ENCODE peak calls at places on chromosomes 11 and 22, in four cellular contexts. One of them, this sample, is unnamed.

GRCh38 chr22:41603873-41604332 is 14.3 kb upstream of the PMM1 start:
- DNase-seq in stimulated activated naive B cell treated with anti-CD40 and anti-IgM and Interleukin-4, amounts not matched to agents 10 μg/mL and 1 μg/mL and 100 μg/mL, for 72 hours: peak; percentile 81
- DNase-seq in effector CD8-positive, alpha-beta T cell: no peak
- DNase-seq in EL: no peak
- DNase-seq in this sample: no peak

GRCh38 chr22:48944756-48945620 is 882.7 kb downstream of the BRD1 start:
- DNase-seq in stimulated activated naive B cell treated with anti-CD40 and anti-IgM and Interleukin-4, amounts not matched to agents 10 μg/mL and 1 μg/mL and 100 μg/mL, for 72 hours: no peak
- DNase-seq in effector CD8-positive, alpha-beta T cell: no peak
- DNase-seq in EL: no peak
- DNase-seq in this sample: no peak

GRCh38 chr11:65279713-65280459 is 18.1 kb downstream of the POLA2 start:
- DNase-seq in stimulated activated naive B cell treated with anti-CD40 and anti-IgM and Interleukin-4, amounts not matched to agents 10 μg/mL and 1 μg/mL and 100 μg/mL, for 72 hours: no peak
- DNase-seq in effector CD8-positive, alpha-beta T cell: no peak
- DNase-seq in EL: peak; percentile 95
- DNase-seq in this sample: no peak

GRCh38 chr11:121524233-121524631 is 71.5 kb upstream of the SORL1-AS1 start:
- DNase-seq in stimulated activated naive B cell treated with anti-CD40 and anti-IgM and Interleukin-4, amounts not matched to agents 10 μg/mL and 1 μg/mL and 100 μg/mL, for 72 hours: no peak
- DNase-seq in effector CD8-positive, alpha-beta T cell: no peak
- DNase-seq in EL: no peak
- DNase-seq in this sample: no peak

GRCh38 chr11:117428856-117429229 is 101.2 kb downstream of the CEP164 start:
- DNase-seq in stimulated activated naive B cell treated with anti-CD40 and anti-IgM and Interleukin-4, amounts not matched to agents 10 μg/mL and 1 μg/mL and 100 μg/mL, for 72 hours: no peak
- DNase-seq in effector CD8-positive, alpha-beta T cell: no peak
- DNase-seq in EL: no peak
- DNase-seq in this sample: no peak

GRCh38 chr22:46054091-46054877 is 77.3 kb upstream of the WNT7B start:
- DNase-seq in stimulated activated naive B cell treated with anti-CD40 and anti-IgM and Interleukin-4, amounts not matched to agents 10 μg/mL and 1 μg/mL and 100 μg/mL, for 72 hours: peak; percentile 37
- DNase-seq in effector CD8-positive, alpha-beta T cell: peak; percentile 34
- DNase-seq in EL: peak; percentile 81
- DNase-seq in this sample: no peak

GRCh38 chr11:118175031-118175531 is 1.4 kb downstream of the SCN2B start:
- DNase-seq in stimulated activated naive B cell treated with anti-CD40 and anti-IgM and Interleukin-4, amounts not matched to agents 10 μg/mL and 1 μg/mL and 100 μg/mL, for 72 hours: no peak
- DNase-seq in effector CD8-positive, alpha-beta T cell: no peak
- DNase-seq in EL: no peak
- DNase-seq in this sample: no peak

GRCh38 chr11:125954945-125955640 is 9.2 kb downstream of the VSIG10L2 start:
- DNase-seq in stimulated activated naive B cell treated with anti-CD40 and anti-IgM and Interleukin-4, amounts not matched to agents 10 μg/mL and 1 μg/mL and 100 μg/mL, for 72 hours: no peak
- DNase-seq in effector CD8-positive, alpha-beta T cell: no peak
- DNase-seq in EL: no peak
- DNase-seq in this sample: no peak

GRCh38 chr11:45366196-45366595 is 80.1 kb upstream of the SYT13 start:
- DNase-seq in stimulated activated naive B cell treated with anti-CD40 and anti-IgM and Interleukin-4, amounts not matched to agents 10 μg/mL and 1 μg/mL and 100 μg/mL, for 72 hours: no peak
- DNase-seq in effector CD8-positive, alpha-beta T cell: no peak
- DNase-seq in EL: no peak
- DNase-seq in this sample: no peak

GRCh38 chr11:128417607-128418324 is 169.6 kb downstream of the ETS1 start:
- DNase-seq in stimulated activated naive B cell treated with anti-CD40 and anti-IgM and Interleukin-4, amounts not matched to agents 10 μg/mL and 1 μg/mL and 100 μg/mL, for 72 hours: no peak
- DNase-seq in effector CD8-positive, alpha-beta T cell: no peak
- DNase-seq in EL: peak; percentile 81
- DNase-seq in this sample: no peak

GRCh38 chr11:16853266-16853665 is 114.8 kb downstream of the C11orf58 start:
- DNase-seq in stimulated activated naive B cell treated with anti-CD40 and anti-IgM and Interleukin-4, amounts not matched to agents 10 μg/mL and 1 μg/mL and 100 μg/mL, for 72 hours: no peak
- DNase-seq in effector CD8-positive, alpha-beta T cell: no peak
- DNase-seq in EL: no peak
- DNase-seq in this sample: no peak

GRCh38 chr11:64778223-64778472 is 194 bp downstream of the SF1 start:
- DNase-seq in stimulated activated naive B cell treated with anti-CD40 and anti-IgM and Interleukin-4, amounts not matched to agents 10 μg/mL and 1 μg/mL and 100 μg/mL, for 72 hours: no peak
- DNase-seq in effector CD8-positive, alpha-beta T cell: no peak
- DNase-seq in EL: no peak
- DNase-seq in this sample: no peak

GRCh38 chr11:9838229-9838628 is 174.4 kb downstream of the SWAP70 start:
- DNase-seq in stimulated activated naive B cell treated with anti-CD40 and anti-IgM and Interleukin-4, amounts not matched to agents 10 μg/mL and 1 μg/mL and 100 μg/mL, for 72 hours: no peak
- DNase-seq in effector CD8-positive, alpha-beta T cell: no peak
- DNase-seq in EL: peak; percentile 76
- DNase-seq in this sample: no peak

GRCh38 chr22:46578824-46579561 is 41.2 kb upstream of the GRAMD4 start:
- DNase-seq in stimulated activated naive B cell treated with anti-CD40 and anti-IgM and Interleukin-4, amounts not matched to agents 10 μg/mL and 1 μg/mL and 100 μg/mL, for 72 hours: no peak
- DNase-seq in effector CD8-positive, alpha-beta T cell: no peak
- DNase-seq in EL: no peak
- DNase-seq in this sample: no peak

GRCh38 chr11:32131321-32131720 is 40.4 kb downstream of the RCN1 start:
- DNase-seq in stimulated activated naive B cell treated with anti-CD40 and anti-IgM and Interleukin-4, amounts not matched to agents 10 μg/mL and 1 μg/mL and 100 μg/mL, for 72 hours: no peak
- DNase-seq in effector CD8-positive, alpha-beta T cell: no peak
- DNase-seq in EL: peak; percentile 79
- DNase-seq in this sample: no peak

GRCh38 chr11:58659910-58660570 is 37.6 kb downstream of the CNTF start:
- DNase-seq in stimulated activated naive B cell treated with anti-CD40 and anti-IgM and Interleukin-4, amounts not matched to agents 10 μg/mL and 1 μg/mL and 100 μg/mL, for 72 hours: no peak
- DNase-seq in effector CD8-positive, alpha-beta T cell: no peak
- DNase-seq in EL: no peak
- DNase-seq in this sample: no peak

GRCh38 chr11:122850076-122850631 is 11.9 kb downstream of the CRTAM start:
- DNase-seq in stimulated activated naive B cell treated with anti-CD40 and anti-IgM and Interleukin-4, amounts not matched to agents 10 μg/mL and 1 μg/mL and 100 μg/mL, for 72 hours: no peak
- DNase-seq in effector CD8-positive, alpha-beta T cell: no peak
- DNase-seq in EL: peak; percentile 66
- DNase-seq in this sample: no peak

GRCh38 chr11:87604350-87604749 is 566.6 kb downstream of the TMEM135 start:
- DNase-seq in stimulated activated naive B cell treated with anti-CD40 and anti-IgM and Interleukin-4, amounts not matched to agents 10 μg/mL and 1 μg/mL and 100 μg/mL, for 72 hours: no peak
- DNase-seq in effector CD8-positive, alpha-beta T cell: no peak
- DNase-seq in EL: no peak
- DNase-seq in this sample: no peak

GRCh38 chr11:77602385-77603105 is 12.8 kb downstream of the AQP11 start:
- DNase-seq in stimulated activated naive B cell treated with anti-CD40 and anti-IgM and Interleukin-4, amounts not matched to agents 10 μg/mL and 1 μg/mL and 100 μg/mL, for 72 hours: no peak
- DNase-seq in effector CD8-positive, alpha-beta T cell: no peak
- DNase-seq in EL: peak; percentile 90
- DNase-seq in this sample: no peak